ENCODE peak calls at places on chromosomes 5 and 9, in five cellular contexts. U, T, L, O and N are unnamed samples.

GRCh38 chr9:111108946-111109345 is 70.7 kb upstream of the LPAR1 start:
- DNase-seq in O (no peak), U (no peak), L (no peak), T (peak), N (peak)

GRCh38 chr9:89187541-89187940 is 8.9 kb upstream of the SHC3 start:
- DNase-seq in O (no peak), L (no peak), U (no peak), T (no peak), N (no peak)

GRCh38 chr5:45696206-45696836 is at the start of gene HCN1:
- DNase-seq in T (peak), O (peak), U (peak), L (no peak), N (no peak)

GRCh38 chr9:134181648-134182034 is 17.3 kb upstream of the RNU6ATAC start:
- DNase-seq in T (no peak), L (peak), U (peak), O (no peak), N (peak)

GRCh38 chr9:68897557-68898145 is 116.3 kb downstream of the PRKACG start:
- DNase-seq in L (no peak), T (no peak), U (no peak), O (no peak), N (no peak)

GRCh38 chr9:6552033-6552737 is 93.3 kb downstream of the GLDC start:
- DNase-seq in L (no peak), T (peak), O (no peak), U (no peak), N (no peak)

GRCh38 chr5:132272341-132273210 is 15.1 kb downstream of the PDLIM4 start:
- DNase-seq in U (peak), O (no peak), T (no peak), L (no peak), N (peak)

GRCh38 chr9:98627291-98627690 is 81.4 kb downstream of the GABBR2 start:
- DNase-seq in O (no peak), T (peak), L (no peak), U (peak), N (no peak)

GRCh38 chr9:69981686-69982450 is 61.8 kb upstream of the MAMDC2 start:
- DNase-seq in O (no peak), L (no peak), U (no peak), T (peak), N (no peak)

GRCh38 chr5:135386886-135387628 is 12.0 kb downstream of the MACROH2A1 start:
- DNase-seq in U (peak), T (peak), L (no peak), O (no peak), N (no peak)

GRCh38 chr9:79026311-79026710 is 545.5 kb upstream of the TLE4 start:
- DNase-seq in T (peak), U (no peak), O (no peak), L (no peak), N (peak)

GRCh38 chr9:2289234-2289755 is 274.1 kb downstream of the SMARCA2 start:
- DNase-seq in U (no peak), T (no peak), O (no peak), L (no peak), N (no peak)

GRCh38 chr5:133930061-133930823 is 38.2 kb downstream of the C5orf15 start:
- DNase-seq in L (peak), U (no peak), T (peak), O (no peak), N (peak)

GRCh38 chr9:116749176-116749575 is 62.1 kb downstream of the TRIM32 start:
- DNase-seq in L (no peak), U (no peak), O (no peak), T (no peak), N (no peak)

GRCh38 chr5:11596185-11596584 is 308.1 kb downstream of the CTNND2 start:
- DNase-seq in L (no peak), O (no peak), U (no peak), T (peak), N (no peak)

GRCh38 chr9:134778841-134779411 is 101.7 kb upstream of the FCN2 start:
- DNase-seq in U (no peak), T (peak), O (no peak), L (no peak), N (peak)

GRCh38 chr5:121503111-121503840 is 348.4 kb upstream of the FTMT start:
- DNase-seq in T (no peak), O (no peak), U (no peak), L (no peak), N (peak)

GRCh38 chr5:11130111-11130510 is 369.1 kb upstream of the DAP start:
- DNase-seq in T (no peak), O (no peak), L (no peak), U (no peak), N (no peak)

GRCh38 chr5:68449380-68449779 is 233.8 kb downstream of the PIK3R1 start:
- DNase-seq in L (no peak), T (peak), U (no peak), O (no peak), N (no peak)

GRCh38 chr9:138123086-138123485 is 245.5 kb downstream of the CACNA1B start:
- DNase-seq in T (no peak), U (peak), O (no peak), L (no peak), N (no peak)

GRCh38 chr5:43192558-43193170 is 639 bp downstream of the NIM1K start:
- DNase-seq in L (peak), O (peak), U (peak), T (peak), N (peak)

GRCh38 chr5:174733091-174733690 is 8.8 kb downstream of the MSX2 start:
- DNase-seq in O (no peak), L (no peak), T (no peak), U (no peak), N (no peak)

GRCh38 chr5:53211799-53212198 is 102.2 kb upstream of the MOCS2 start:
- DNase-seq in O (no peak), U (no peak), L (no peak), T (peak), N (no peak)

GRCh38 chr9:7320139-7320538 is 479.4 kb downstream of the DMAC1 start:
- DNase-seq in U (no peak), O (no peak), L (no peak), T (peak), N (no peak)

GRCh38 chr5:124752854-124753720 is 6.6 kb upstream of the ZNF608 start:
- DNase-seq in O (no peak), T (no peak), U (no peak), L (no peak), N (no peak)

DNA sequence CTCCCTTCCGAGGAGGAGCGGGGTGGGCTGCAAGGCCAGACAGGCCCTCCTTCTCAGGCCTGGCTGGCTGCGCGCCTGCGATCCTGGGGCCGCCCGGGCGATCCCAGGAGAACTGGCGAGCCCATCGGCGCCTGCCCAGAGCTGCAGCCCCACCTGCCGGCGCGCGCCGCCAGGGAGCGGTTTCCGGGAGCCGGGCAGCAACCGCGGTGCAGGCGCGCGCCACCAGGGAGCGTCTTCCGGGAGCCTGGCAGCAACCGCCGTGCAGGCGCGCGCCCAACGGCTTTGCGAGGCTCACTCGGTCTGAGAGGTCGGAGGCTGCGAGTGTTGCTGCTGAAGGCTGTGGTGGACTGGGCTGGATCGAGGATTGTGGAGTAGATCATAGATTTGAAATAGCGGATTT is 668.7 kb downstream of the SPATA31A6 start:
- DNase-seq in T (peak), L (peak), U (no peak), O (no peak), N (peak)
- TF ChIP-seq CTCF in T (no peak), L (no peak), U (peak), O (no peak), N (peak)

DNA sequence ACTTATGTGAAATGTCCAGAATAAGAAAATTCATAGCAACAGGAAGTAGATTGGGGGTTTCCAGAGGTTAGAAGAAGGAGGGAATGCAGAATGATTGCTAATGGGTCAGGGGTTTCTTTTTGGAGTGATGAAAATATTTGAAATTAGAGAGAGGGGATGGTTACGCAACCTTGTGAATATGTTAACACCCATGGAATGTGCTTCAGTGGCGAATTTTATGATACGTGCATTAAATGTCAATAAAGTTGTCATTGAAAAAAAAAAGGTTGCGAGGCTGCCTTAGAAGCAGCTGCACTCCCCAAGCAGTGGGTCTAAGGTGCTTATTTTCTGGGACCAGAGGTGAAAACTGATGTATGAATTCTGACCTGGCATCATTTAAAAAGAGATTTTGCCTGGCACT is 64.4 kb upstream of the SUB1 start:
- DNase-seq in L (no peak), O (no peak), U (no peak), T (no peak), N (no peak)
- H3K4me3 ChIP-seq in L (no peak), O (no peak), U (no peak), T (no peak), N (no peak)

DNA sequence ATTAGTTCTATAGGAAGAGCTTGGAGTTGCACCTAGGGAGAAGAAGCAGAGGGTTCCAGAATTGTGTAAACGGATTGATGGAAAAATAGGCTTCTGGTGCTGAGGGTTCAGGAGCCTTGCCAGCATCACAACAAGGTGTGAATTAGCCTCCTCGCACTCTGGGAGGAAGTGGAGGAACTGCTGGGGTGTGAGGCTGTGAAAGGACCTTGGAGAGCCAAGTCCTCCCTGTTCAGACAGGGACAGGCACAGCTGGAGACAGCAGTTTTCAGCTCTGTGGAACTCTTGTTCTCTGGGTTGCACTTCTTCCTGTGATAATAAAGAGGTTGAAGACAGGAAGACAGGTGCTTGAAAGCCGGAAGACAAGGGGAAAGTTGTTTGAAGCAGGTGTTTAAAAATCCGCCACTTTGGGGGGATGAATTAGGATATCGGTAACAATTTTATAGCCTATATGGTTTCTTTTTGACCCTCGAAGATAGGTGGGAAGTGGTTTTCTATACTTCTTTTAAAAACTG is 22.6 kb downstream of the DAPK1 start:
- DNase-seq in U (no peak), T (no peak), L (no peak), O (no peak), N (no peak)
- TF ChIP-seq CTCF in U (no peak), T (no peak), L (no peak), O (no peak), N (no peak)

GRCh38 chr9:128325629-128326028 is 3.0 kb downstream of the COQ4 start:
- DNase-seq in O (no peak), U (no peak), L (no peak), T (no peak), N (no peak)

GRCh38 chr9:128323192-128323730 is 622 bp downstream of the COQ4 start:
- DNase-seq in O (no peak), L (no peak), T (peak), U (no peak), N (no peak)

GRCh38 chr9:128322342-128323191 is at the start of the genes COQ4 and TRUB2:
- DNase-seq in L (peak), U (peak), O (peak), T (peak), N (peak)

GRCh38 chr9:128324401-128324800 is 1.8 kb downstream of the COQ4 start:
- DNase-seq in T (no peak), L (no peak), O (no peak), U (no peak), N (no peak)

GRCh38 chr9:128323786-128324185 is 1.1 kb downstream of the COQ4 start:
- DNase-seq in T (no peak), L (no peak), O (no peak), U (no peak), N (no peak)
- H3K4me3 ChIP-seq in T (peak), L (peak), O (no peak), U (peak), N (peak)

GRCh38 chr9:14843163-14843562 is 67.1 kb downstream of the FREM1 start:
- DNase-seq in O (no peak), L (no peak), T (no peak), U (no peak), N (no peak)

GRCh38 chr9:14842269-14842668 is 68.0 kb downstream of the FREM1 start:
- DNase-seq in L (no peak), U (no peak), O (no peak), T (no peak), N (no peak)

GRCh38 chr9:14846871-14847311 is 63.3 kb downstream of the FREM1 start:
- DNase-seq in T (peak), L (peak), O (no peak), U (peak), N (peak)
- TF ChIP-seq CTCF in T (peak), L (peak), O (peak), U (no peak), N (peak)

GRCh38 chr5:72510610-72511121 is 3.5 kb upstream of the ZNF366 start:
- DNase-seq in U (no peak), O (no peak), T (peak), L (peak), N (peak)

GRCh38 chr5:72506150-72506549 is 1.1 kb downstream of the ZNF366 start:
- DNase-seq in L (no peak), O (no peak), T (no peak), U (no peak), N (no peak)

GRCh38 chr5:72509401-72509800 is 2.2 kb upstream of the ZNF366 start:
- DNase-seq in T (no peak), L (no peak), O (peak), U (peak), N (no peak)

GRCh38 chr5:72507360-72508238 is at the start of gene ZNF366:
- DNase-seq in O (no peak), L (no peak), T (peak), U (no peak), N (no peak)

DNA sequence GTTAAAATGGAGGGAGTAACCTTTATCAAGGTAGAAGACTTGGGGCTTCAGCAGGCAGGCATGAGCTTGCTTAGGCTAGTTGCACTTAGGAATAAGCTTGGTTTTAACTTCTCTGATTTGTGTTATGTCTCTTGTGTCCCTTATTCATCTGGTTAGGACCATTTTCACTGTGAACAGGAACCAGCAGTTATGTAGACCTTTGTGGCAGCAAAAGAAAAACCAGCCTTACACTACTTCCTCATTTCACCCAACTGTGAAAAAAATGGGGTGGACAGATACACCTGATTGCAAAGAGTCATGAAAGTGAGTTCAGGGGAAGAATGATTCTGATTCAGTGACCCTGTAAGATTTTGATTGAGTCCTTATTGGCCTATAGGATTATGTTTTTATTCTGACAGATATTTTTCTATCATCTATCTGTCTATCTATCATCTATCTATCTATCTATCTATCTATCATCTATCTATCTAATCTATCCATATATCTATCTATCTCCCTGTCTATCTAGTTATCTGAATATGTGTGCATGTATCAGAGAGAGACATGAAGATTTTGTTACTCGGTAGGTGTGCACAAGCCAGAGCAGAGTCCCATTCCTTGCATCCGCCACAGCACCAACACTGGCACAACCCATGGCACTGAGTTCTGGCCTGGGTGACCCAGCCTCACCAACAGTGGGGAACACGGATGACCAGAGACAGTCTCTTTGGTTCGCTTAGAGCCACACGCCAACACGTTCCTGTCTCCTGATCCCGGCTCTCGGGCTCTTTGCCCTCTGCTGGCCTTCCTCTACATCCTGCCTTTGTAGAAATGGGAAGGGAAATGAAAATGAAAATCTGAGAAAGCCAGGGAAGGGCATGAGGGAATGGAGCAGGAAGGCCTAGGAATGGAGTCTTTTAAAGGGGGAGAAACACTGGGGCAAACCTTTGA is 1.3 kb upstream of the ZNF366 start:
- DNase-seq in O (no peak), L (peak), T (no peak), U (no peak), N (peak)
- H3K4me3 ChIP-seq in O (no peak), L (no peak), T (no peak), U (no peak), N (no peak)